ENCODE peak calls at places on chromosomes 16 and 17, in eight cellular contexts. N is heart left ventricle, G is neural crest cell, F is transverse colon, P is pancreas, B is WTC11, M is tibial artery, H is tibial nerve. U is an unnamed sample.

GRCh38 chr16:68229431-68230175 is 6.3 kb downstream of the ESRP2 start:
- DNase-seq in N (peak; percentile 46), G (no peak), F (no peak), P (peak; percentile 28), B (peak; percentile 61), M (no peak), H (peak; percentile 57), U (peak; percentile 57)

GRCh38 chr17:73593249-73593965 is 50.8 kb downstream of the SDK2 start:
- DNase-seq in N (no peak), G (no peak), F (no peak), P (no peak), B (no peak), M (no peak), H (no peak), U (no peak)

GRCh38 chr17:33970271-33970670 is 284.8 kb upstream of the CCL2 start:
- DNase-seq in N (no peak), G (no peak), F (no peak), P (no peak), B (no peak), M (no peak), H (no peak), U (no peak)

GRCh38 chr16:24130494-24131085 is 125.5 kb upstream of the CACNG3 start:
- DNase-seq in N (no peak), G (no peak), F (no peak), P (no peak), B (no peak), M (no peak), H (no peak), U (no peak)

GRCh38 chr16:30185141-30185682 is 1.8 kb downstream of the CORO1A start:
- DNase-seq in N (peak; percentile 60), G (no peak), F (peak; percentile 16), P (no peak), B (no peak), M (no peak), H (no peak), U (no peak)

GRCh38 chr17:81867123-81867951 is 3.8 kb downstream of the ARHGDIA start:
- DNase-seq in N (no peak), G (no peak), F (peak; percentile 63), P (no peak), B (peak; percentile 39), M (no peak), H (no peak), U (no peak)

GRCh38 chr17:28240688-28241340 is 78.2 kb upstream of the TMEM97 start:
- DNase-seq in N (no peak), G (no peak), F (no peak), P (no peak), B (no peak), M (no peak), H (no peak), U (no peak)

GRCh38 chr16:79081292-79082066 is 519.1 kb downstream of the MAF start:
- DNase-seq in N (no peak), G (no peak), F (no peak), P (no peak), B (no peak), M (no peak), H (no peak), U (no peak)

GRCh38 chr16:27290582-27290981 is 22.0 kb upstream of the NSMCE1 start:
- DNase-seq in N (no peak), G (no peak), F (no peak), P (no peak), B (no peak), M (no peak), H (no peak), U (no peak)

GRCh38 chr16:11586375-11586855 is 304 bp downstream of the LITAF start:
- DNase-seq in N (no peak), G (no peak), F (no peak), P (no peak), B (no peak), M (no peak), H (no peak), U (no peak)

GRCh38 chr16:84298376-84298899 is 3.8 kb downstream of the WFDC1 start:
- DNase-seq in N (no peak), G (no peak), F (peak; percentile 21), P (no peak), B (no peak), M (no peak), H (no peak), U (no peak)

GRCh38 chr17:3556905-3557767 is 476 bp downstream of the TRPV3 start:
- DNase-seq in N (no peak), G (no peak), F (no peak), P (no peak), B (no peak), M (no peak), H (no peak), U (no peak)

GRCh38 chr16:74756203-74756602 is 18.4 kb downstream of the FA2H start:
- DNase-seq in N (no peak), G (no peak), F (no peak), P (no peak), B (no peak), M (no peak), H (no peak), U (no peak)

GRCh38 chr16:15034266-15035162 is 21.4 kb downstream of the NTAN1 start:
- DNase-seq in N (no peak), G (no peak), F (no peak), P (no peak), B (no peak), M (no peak), H (no peak), U (no peak)

GRCh38 chr17:34758316-34758715 is 178.9 kb downstream of the TMEM132E start:
- DNase-seq in N (no peak), G (no peak), F (no peak), P (no peak), B (no peak), M (no peak), H (no peak), U (no peak)

GRCh38 chr17:55354941-55355340 is 66.7 kb downstream of the MMD start:
- DNase-seq in N (no peak), G (no peak), F (no peak), P (no peak), B (no peak), M (no peak), H (no peak), U (no peak)

GRCh38 chr17:79485399-79485985 is 125.4 kb downstream of the RBFOX3 start:
- DNase-seq in N (no peak), G (no peak), F (no peak), P (no peak), B (no peak), M (no peak), H (no peak), U (no peak)

GRCh38 chr17:64315032-64315490 is 52.0 kb upstream of the TEX2 start:
- DNase-seq in N (peak; percentile 93), G (no peak), F (peak; percentile 67), P (no peak), B (no peak), M (peak; percentile 95), H (peak; percentile 97), U (no peak)

GRCh38 chr17:74431568-74432483 is at the start of gene GPRC5C:
- DNase-seq in N (peak; percentile 84), G (no peak), F (peak; percentile 92), P (peak; percentile 93), B (peak; percentile 82), M (peak; percentile 81), H (peak; percentile 67), U (peak; percentile 54)

GRCh38 chr17:59221159-59221847 is 992 bp downstream of the GDPD1 start:
- DNase-seq in N (no peak), G (no peak), F (no peak), P (no peak), B (no peak), M (no peak), H (no peak), U (no peak)

GRCh38 chr17:8832711-8833352 is 33.7 kb upstream of the MFSD6L start:
- DNase-seq in N (peak; percentile 70), G (peak; percentile 52), F (peak; percentile 28), P (no peak), B (peak; percentile 87), M (no peak), H (no peak), U (peak; percentile 75)
- TF ChIP-seq CTCF in N (peak; percentile 61), G (peak; percentile 61), F (peak; percentile 45), P (peak; percentile 29), B (peak; percentile 79), M (no peak), H (no peak), U (peak; percentile 77)

DNA sequence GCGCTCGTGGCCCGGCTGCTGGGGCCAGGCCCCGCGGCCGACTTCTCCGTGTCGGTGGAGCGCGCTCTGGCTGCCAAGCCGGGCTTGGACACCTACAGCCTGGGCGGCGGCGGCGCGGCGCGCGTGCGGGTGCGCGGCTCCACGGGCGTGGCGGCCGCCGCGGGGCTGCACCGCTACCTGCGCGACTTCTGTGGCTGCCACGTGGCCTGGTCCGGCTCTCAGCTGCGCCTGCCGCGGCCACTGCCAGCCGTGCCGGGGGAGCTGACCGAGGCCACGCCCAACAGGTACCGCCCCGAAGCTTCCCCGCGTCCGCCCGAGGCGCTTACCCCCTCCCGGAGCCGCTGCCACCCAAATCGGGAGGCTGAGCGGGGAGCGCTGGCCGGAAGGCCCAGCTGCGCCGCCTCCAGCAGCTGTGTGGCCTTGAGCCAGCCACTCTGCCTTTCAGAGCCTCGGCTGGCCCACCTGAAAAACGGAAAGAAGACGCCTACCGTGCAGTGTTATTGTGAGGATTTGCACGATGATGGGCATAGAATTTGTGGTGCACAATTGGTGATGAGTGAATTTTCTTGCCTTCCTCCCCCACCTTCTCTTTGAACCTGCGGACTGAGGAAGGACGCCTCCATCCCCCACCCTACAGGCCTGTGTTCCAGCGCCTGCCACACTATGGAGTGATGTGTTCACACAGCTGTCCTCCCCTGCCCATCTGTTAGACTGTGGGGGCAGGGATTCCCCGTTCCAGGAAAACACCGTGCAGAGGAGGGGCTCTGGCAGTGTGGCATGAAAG is 523 bp downstream of the NAGLU start:
- DNase-seq in N (peak; percentile 94), G (peak; percentile 48), F (peak; percentile 91), P (peak; percentile 91), B (peak; percentile 81), M (peak; percentile 83), H (peak; percentile 66), U (peak; percentile 68)
- TF ChIP-seq CTCF in N (peak; percentile 14), G (no peak), F (no peak), P (no peak), B (no peak), M (no peak), H (no peak), U (no peak)

GRCh38 chr16:1941162-1941923 is 1.7 kb downstream of the MSRB1 start:
- DNase-seq in N (no peak), G (no peak), F (no peak), P (peak; percentile 68), B (peak; percentile 72), M (no peak), H (no peak), U (peak; percentile 49)
- TF ChIP-seq CTCF in N (no peak), G (peak; percentile 14), F (no peak), P (peak; percentile 38), B (no peak), M (no peak), H (no peak), U (peak; percentile 14)

DNA sequence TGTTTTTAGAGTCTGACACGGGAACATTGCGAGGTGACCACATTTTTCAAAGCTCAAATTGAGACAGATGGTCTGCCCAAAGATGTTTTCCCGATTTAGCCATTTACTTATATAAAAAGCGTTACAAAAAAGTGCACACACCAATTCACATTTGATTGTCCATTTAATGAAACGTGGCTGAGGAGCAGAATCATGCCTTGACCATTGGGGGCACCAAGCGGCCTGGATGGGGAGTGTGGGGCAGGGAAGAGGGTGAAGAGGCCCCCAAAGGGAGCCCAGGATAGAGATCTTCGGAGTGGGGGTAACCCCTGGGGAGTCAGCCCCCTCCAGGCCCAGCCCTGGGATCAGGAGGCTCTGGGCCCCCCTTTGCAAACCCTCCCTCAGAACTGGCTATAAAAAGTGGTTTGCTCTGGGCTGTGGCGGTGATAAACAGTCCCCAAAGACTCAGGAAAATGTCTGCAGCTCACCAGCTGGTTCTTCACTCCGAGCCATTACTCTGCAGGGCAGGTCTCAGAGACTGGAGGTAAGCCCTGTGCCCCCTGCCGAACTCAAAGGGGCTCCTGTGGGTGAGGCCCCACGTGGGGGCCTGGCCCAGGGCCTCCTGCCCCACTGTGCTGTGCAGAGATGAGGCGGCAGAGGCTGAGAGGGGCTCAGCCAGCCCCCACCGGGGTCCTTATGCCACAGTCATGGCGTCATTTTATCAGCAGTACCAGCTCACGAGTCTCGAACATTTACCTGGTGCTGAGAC is 105.9 kb upstream of the SEC14L1 start:
- DNase-seq in N (no peak), G (no peak), F (no peak), P (no peak), B (no peak), M (no peak), H (no peak), U (no peak)
- TF ChIP-seq CTCF in N (no peak), G (no peak), F (no peak), P (no peak), B (no peak), M (no peak), H (no peak), U (no peak)